ENCODE peak calls at places on chromosomes 3 and 15, in ten cellular contexts. One of them, this sample, is unnamed.

GRCh38 chr3:46675843-46676567 is 17.5 kb downstream of the ALS2CL start:
- DNase-seq in midbrain: peak; percentile 56
- DNase-seq in cardiac muscle cell: no peak
- DNase-seq in activated T-helper 1 cell treated with anti-CD3 and anti-CD28 coated beads, Interleukin-2, amount 50 U/mL, for 16 hours: no peak
- DNase-seq in AG08395: peak; percentile 71
- DNase-seq in NT2/D1: no peak
- DNase-seq in KBM-7: no peak
- DNase-seq in effector memory CD8-positive, alpha-beta T cell: no peak
- DNase-seq in B cell: no peak
- DNase-seq in mucosa of gallbladder: no peak
- DNase-seq in this sample: no peak

GRCh38 chr15:36798366-36798765 is 218.9 kb downstream of the CDIN1 start:
- DNase-seq in midbrain: no peak
- DNase-seq in cardiac muscle cell: peak; percentile 12
- DNase-seq in activated T-helper 1 cell treated with anti-CD3 and anti-CD28 coated beads, Interleukin-2, amount 50 U/mL, for 16 hours: no peak
- DNase-seq in AG08395: peak; percentile 60
- DNase-seq in NT2/D1: no peak
- DNase-seq in KBM-7: no peak
- DNase-seq in effector memory CD8-positive, alpha-beta T cell: no peak
- DNase-seq in B cell: no peak
- DNase-seq in mucosa of gallbladder: no peak
- DNase-seq in this sample: no peak

GRCh38 chr3:126479642-126480041 is 4.0 kb upstream of the ZXDC start:
- DNase-seq in midbrain: no peak
- DNase-seq in cardiac muscle cell: no peak
- DNase-seq in activated T-helper 1 cell treated with anti-CD3 and anti-CD28 coated beads, Interleukin-2, amount 50 U/mL, for 16 hours: no peak
- DNase-seq in AG08395: no peak
- DNase-seq in NT2/D1: no peak
- DNase-seq in KBM-7: no peak
- DNase-seq in effector memory CD8-positive, alpha-beta T cell: no peak
- DNase-seq in B cell: no peak
- DNase-seq in mucosa of gallbladder: no peak
- DNase-seq in this sample: no peak

GRCh38 chr15:52780172-52780980 is 9.8 kb downstream of the ONECUT1 start:
- DNase-seq in midbrain: peak; percentile 72
- DNase-seq in cardiac muscle cell: peak; percentile 62
- DNase-seq in activated T-helper 1 cell treated with anti-CD3 and anti-CD28 coated beads, Interleukin-2, amount 50 U/mL, for 16 hours: peak; percentile 31
- DNase-seq in AG08395: peak; percentile 75
- DNase-seq in NT2/D1: no peak
- DNase-seq in KBM-7: peak; percentile 88
- DNase-seq in effector memory CD8-positive, alpha-beta T cell: peak; percentile 56
- DNase-seq in B cell: peak; percentile 67
- DNase-seq in mucosa of gallbladder: peak; percentile 83
- DNase-seq in this sample: peak; percentile 26

GRCh38 chr3:40476478-40477470 is at the start of gene ZNF619:
- DNase-seq in midbrain: peak; percentile 63
- DNase-seq in cardiac muscle cell: peak; percentile 80
- DNase-seq in activated T-helper 1 cell treated with anti-CD3 and anti-CD28 coated beads, Interleukin-2, amount 50 U/mL, for 16 hours: peak; percentile 32
- DNase-seq in AG08395: peak; percentile 86
- DNase-seq in NT2/D1: no peak
- DNase-seq in KBM-7: peak; percentile 78
- DNase-seq in effector memory CD8-positive, alpha-beta T cell: peak; percentile 60
- DNase-seq in B cell: peak; percentile 75
- DNase-seq in mucosa of gallbladder: peak; percentile 62
- DNase-seq in this sample: peak; percentile 37

GRCh38 chr15:53693729-53694533 is 65.5 kb downstream of the WDR72 start:
- DNase-seq in midbrain: peak; percentile 3
- DNase-seq in cardiac muscle cell: no peak
- DNase-seq in activated T-helper 1 cell treated with anti-CD3 and anti-CD28 coated beads, Interleukin-2, amount 50 U/mL, for 16 hours: no peak
- DNase-seq in AG08395: no peak
- DNase-seq in NT2/D1: no peak
- DNase-seq in KBM-7: no peak
- DNase-seq in effector memory CD8-positive, alpha-beta T cell: no peak
- DNase-seq in B cell: no peak
- DNase-seq in mucosa of gallbladder: peak; percentile 81
- DNase-seq in this sample: no peak

GRCh38 chr3:36317915-36318314 is 62.4 kb upstream of the STAC start:
- DNase-seq in midbrain: no peak
- DNase-seq in cardiac muscle cell: no peak
- DNase-seq in activated T-helper 1 cell treated with anti-CD3 and anti-CD28 coated beads, Interleukin-2, amount 50 U/mL, for 16 hours: no peak
- DNase-seq in AG08395: no peak
- DNase-seq in NT2/D1: no peak
- DNase-seq in KBM-7: no peak
- DNase-seq in effector memory CD8-positive, alpha-beta T cell: no peak
- DNase-seq in B cell: no peak
- DNase-seq in mucosa of gallbladder: no peak
- DNase-seq in this sample: no peak

GRCh38 chr15:68818671-68819450 is 1.8 kb downstream of the ANP32A start:
- DNase-seq in midbrain: no peak
- DNase-seq in cardiac muscle cell: peak; percentile 54
- DNase-seq in activated T-helper 1 cell treated with anti-CD3 and anti-CD28 coated beads, Interleukin-2, amount 50 U/mL, for 16 hours: peak; percentile 8
- DNase-seq in AG08395: peak; percentile 10
- DNase-seq in NT2/D1: peak; percentile 38
- DNase-seq in KBM-7: peak; percentile 97
- DNase-seq in effector memory CD8-positive, alpha-beta T cell: no peak
- DNase-seq in B cell: peak; percentile 67
- DNase-seq in mucosa of gallbladder: peak; percentile 48
- DNase-seq in this sample: no peak

GRCh38 chr15:91422704-91423254 is 322.7 kb downstream of the SV2B start:
- DNase-seq in midbrain: no peak
- DNase-seq in cardiac muscle cell: no peak
- DNase-seq in activated T-helper 1 cell treated with anti-CD3 and anti-CD28 coated beads, Interleukin-2, amount 50 U/mL, for 16 hours: no peak
- DNase-seq in AG08395: no peak
- DNase-seq in NT2/D1: peak; percentile 66
- DNase-seq in KBM-7: no peak
- DNase-seq in effector memory CD8-positive, alpha-beta T cell: no peak
- DNase-seq in B cell: no peak
- DNase-seq in mucosa of gallbladder: no peak
- DNase-seq in this sample: no peak

GRCh38 chr3:98731720-98732238 is 31.4 kb upstream of the ST3GAL6 start:
- DNase-seq in midbrain: no peak
- DNase-seq in cardiac muscle cell: no peak
- DNase-seq in activated T-helper 1 cell treated with anti-CD3 and anti-CD28 coated beads, Interleukin-2, amount 50 U/mL, for 16 hours: no peak
- DNase-seq in AG08395: no peak
- DNase-seq in NT2/D1: no peak
- DNase-seq in KBM-7: no peak
- DNase-seq in effector memory CD8-positive, alpha-beta T cell: no peak
- DNase-seq in B cell: no peak
- DNase-seq in mucosa of gallbladder: no peak
- DNase-seq in this sample: no peak

GRCh38 chr15:81271761-81272644 is 51.9 kb downstream of the STARD5 start:
- DNase-seq in midbrain: no peak
- DNase-seq in cardiac muscle cell: no peak
- DNase-seq in activated T-helper 1 cell treated with anti-CD3 and anti-CD28 coated beads, Interleukin-2, amount 50 U/mL, for 16 hours: no peak
- DNase-seq in AG08395: no peak
- DNase-seq in NT2/D1: no peak
- DNase-seq in KBM-7: no peak
- DNase-seq in effector memory CD8-positive, alpha-beta T cell: no peak
- DNase-seq in B cell: no peak
- DNase-seq in mucosa of gallbladder: no peak
- DNase-seq in this sample: no peak

GRCh38 chr3:14701676-14702075 is 26.7 kb downstream of the C3orf20 start:
- DNase-seq in midbrain: no peak
- DNase-seq in cardiac muscle cell: no peak
- DNase-seq in activated T-helper 1 cell treated with anti-CD3 and anti-CD28 coated beads, Interleukin-2, amount 50 U/mL, for 16 hours: no peak
- DNase-seq in AG08395: no peak
- DNase-seq in NT2/D1: no peak
- DNase-seq in KBM-7: no peak
- DNase-seq in effector memory CD8-positive, alpha-beta T cell: no peak
- DNase-seq in B cell: no peak
- DNase-seq in mucosa of gallbladder: no peak
- DNase-seq in this sample: no peak

GRCh38 chr15:68693071-68693470 is 114.3 kb downstream of the CORO2B start:
- DNase-seq in midbrain: no peak
- DNase-seq in cardiac muscle cell: peak; percentile 32
- DNase-seq in activated T-helper 1 cell treated with anti-CD3 and anti-CD28 coated beads, Interleukin-2, amount 50 U/mL, for 16 hours: no peak
- DNase-seq in AG08395: peak; percentile 67
- DNase-seq in NT2/D1: no peak
- DNase-seq in KBM-7: peak; percentile 62
- DNase-seq in effector memory CD8-positive, alpha-beta T cell: no peak
- DNase-seq in B cell: no peak
- DNase-seq in mucosa of gallbladder: no peak
- DNase-seq in this sample: no peak

GRCh38 chr3:179688847-179689246 is 36.0 kb downstream of the USP13 start:
- DNase-seq in midbrain: no peak
- DNase-seq in cardiac muscle cell: no peak
- DNase-seq in activated T-helper 1 cell treated with anti-CD3 and anti-CD28 coated beads, Interleukin-2, amount 50 U/mL, for 16 hours: no peak
- DNase-seq in AG08395: peak; percentile 33
- DNase-seq in NT2/D1: no peak
- DNase-seq in KBM-7: no peak
- DNase-seq in effector memory CD8-positive, alpha-beta T cell: no peak
- DNase-seq in B cell: no peak
- DNase-seq in mucosa of gallbladder: no peak
- DNase-seq in this sample: no peak

GRCh38 chr15:49832421-49832980 is 211.7 kb downstream of the DTWD1 start:
- DNase-seq in midbrain: no peak
- DNase-seq in cardiac muscle cell: no peak
- DNase-seq in activated T-helper 1 cell treated with anti-CD3 and anti-CD28 coated beads, Interleukin-2, amount 50 U/mL, for 16 hours: no peak
- DNase-seq in AG08395: no peak
- DNase-seq in NT2/D1: no peak
- DNase-seq in KBM-7: no peak
- DNase-seq in effector memory CD8-positive, alpha-beta T cell: no peak
- DNase-seq in B cell: no peak
- DNase-seq in mucosa of gallbladder: peak; percentile 45
- DNase-seq in this sample: no peak

GRCh38 chr3:99706410-99706809 is 68.0 kb downstream of the COL8A1 start:
- DNase-seq in midbrain: no peak
- DNase-seq in cardiac muscle cell: peak; percentile 42
- DNase-seq in activated T-helper 1 cell treated with anti-CD3 and anti-CD28 coated beads, Interleukin-2, amount 50 U/mL, for 16 hours: no peak
- DNase-seq in AG08395: no peak
- DNase-seq in NT2/D1: no peak
- DNase-seq in KBM-7: no peak
- DNase-seq in effector memory CD8-positive, alpha-beta T cell: no peak
- DNase-seq in B cell: no peak
- DNase-seq in mucosa of gallbladder: no peak
- DNase-seq in this sample: no peak

GRCh38 chr15:98745179-98745578 is 96.8 kb downstream of the IGF1R start:
- DNase-seq in midbrain: no peak
- DNase-seq in cardiac muscle cell: no peak
- DNase-seq in activated T-helper 1 cell treated with anti-CD3 and anti-CD28 coated beads, Interleukin-2, amount 50 U/mL, for 16 hours: no peak
- DNase-seq in AG08395: no peak
- DNase-seq in NT2/D1: no peak
- DNase-seq in KBM-7: no peak
- DNase-seq in effector memory CD8-positive, alpha-beta T cell: no peak
- DNase-seq in B cell: no peak
- DNase-seq in mucosa of gallbladder: no peak
- DNase-seq in this sample: no peak

GRCh38 chr15:68210821-68211655 is 5.9 kb upstream of the CALML4 start:
- DNase-seq in midbrain: peak; percentile 87
- DNase-seq in cardiac muscle cell: peak; percentile 68
- DNase-seq in activated T-helper 1 cell treated with anti-CD3 and anti-CD28 coated beads, Interleukin-2, amount 50 U/mL, for 16 hours: peak; percentile 24
- DNase-seq in AG08395: peak; percentile 76
- DNase-seq in NT2/D1: peak; percentile 42
- DNase-seq in KBM-7: peak; percentile 69
- DNase-seq in effector memory CD8-positive, alpha-beta T cell: peak; percentile 42
- DNase-seq in B cell: no peak
- DNase-seq in mucosa of gallbladder: peak; percentile 46
- DNase-seq in this sample: no peak

GRCh38 chr15:51227967-51228783 is 110.2 kb downstream of the CYP19A1 start:
- DNase-seq in midbrain: no peak
- DNase-seq in cardiac muscle cell: peak; percentile 83
- DNase-seq in activated T-helper 1 cell treated with anti-CD3 and anti-CD28 coated beads, Interleukin-2, amount 50 U/mL, for 16 hours: no peak
- DNase-seq in AG08395: peak; percentile 93
- DNase-seq in NT2/D1: peak; percentile 32
- DNase-seq in KBM-7: peak; percentile 37
- DNase-seq in effector memory CD8-positive, alpha-beta T cell: no peak
- DNase-seq in B cell: no peak
- DNase-seq in mucosa of gallbladder: no peak
- DNase-seq in this sample: peak; percentile 71

GRCh38 chr3:139906441-139906840 is 28.5 kb upstream of the CLSTN2 start:
- DNase-seq in midbrain: no peak
- DNase-seq in cardiac muscle cell: peak; percentile 2
- DNase-seq in activated T-helper 1 cell treated with anti-CD3 and anti-CD28 coated beads, Interleukin-2, amount 50 U/mL, for 16 hours: no peak
- DNase-seq in AG08395: peak; percentile 7
- DNase-seq in NT2/D1: peak; percentile 80
- DNase-seq in KBM-7: no peak
- DNase-seq in effector memory CD8-positive, alpha-beta T cell: no peak
- DNase-seq in B cell: no peak
- DNase-seq in mucosa of gallbladder: no peak
- DNase-seq in this sample: no peak

GRCh38 chr3:61547625-61548024 is 13.7 kb upstream of the PTPRG start:
- DNase-seq in midbrain: no peak
- DNase-seq in cardiac muscle cell: no peak
- DNase-seq in activated T-helper 1 cell treated with anti-CD3 and anti-CD28 coated beads, Interleukin-2, amount 50 U/mL, for 16 hours: no peak
- DNase-seq in AG08395: no peak
- DNase-seq in NT2/D1: no peak
- DNase-seq in KBM-7: no peak
- DNase-seq in effector memory CD8-positive, alpha-beta T cell: no peak
- DNase-seq in B cell: no peak
- DNase-seq in mucosa of gallbladder: no peak
- DNase-seq in this sample: no peak

GRCh38 chr15:89165677-89166076 is 55.7 kb downstream of the RLBP1 start:
- DNase-seq in midbrain: no peak
- DNase-seq in cardiac muscle cell: peak; percentile 43
- DNase-seq in activated T-helper 1 cell treated with anti-CD3 and anti-CD28 coated beads, Interleukin-2, amount 50 U/mL, for 16 hours: no peak
- DNase-seq in AG08395: no peak
- DNase-seq in NT2/D1: no peak
- DNase-seq in KBM-7: no peak
- DNase-seq in effector memory CD8-positive, alpha-beta T cell: no peak
- DNase-seq in B cell: no peak
- DNase-seq in mucosa of gallbladder: no peak
- DNase-seq in this sample: no peak

GRCh38 chr3:8423307-8423706 is 78.3 kb upstream of the LMCD1 start:
- DNase-seq in midbrain: no peak
- DNase-seq in cardiac muscle cell: no peak
- DNase-seq in activated T-helper 1 cell treated with anti-CD3 and anti-CD28 coated beads, Interleukin-2, amount 50 U/mL, for 16 hours: no peak
- DNase-seq in AG08395: no peak
- DNase-seq in NT2/D1: no peak
- DNase-seq in KBM-7: no peak
- DNase-seq in effector memory CD8-positive, alpha-beta T cell: no peak
- DNase-seq in B cell: no peak
- DNase-seq in mucosa of gallbladder: no peak
- DNase-seq in this sample: no peak

GRCh38 chr3:141681390-141681780 is 56.7 kb upstream of the RNF7 start:
- DNase-seq in midbrain: no peak
- DNase-seq in cardiac muscle cell: no peak
- DNase-seq in activated T-helper 1 cell treated with anti-CD3 and anti-CD28 coated beads, Interleukin-2, amount 50 U/mL, for 16 hours: no peak
- DNase-seq in AG08395: no peak
- DNase-seq in NT2/D1: no peak
- DNase-seq in KBM-7: no peak
- DNase-seq in effector memory CD8-positive, alpha-beta T cell: no peak
- DNase-seq in B cell: no peak
- DNase-seq in mucosa of gallbladder: no peak
- DNase-seq in this sample: no peak

GRCh38 chr3:15107075-15107947 is 8.4 kb upstream of the RBSN start:
- DNase-seq in midbrain: no peak
- DNase-seq in cardiac muscle cell: no peak
- DNase-seq in activated T-helper 1 cell treated with anti-CD3 and anti-CD28 coated beads, Interleukin-2, amount 50 U/mL, for 16 hours: no peak
- DNase-seq in AG08395: no peak
- DNase-seq in NT2/D1: no peak
- DNase-seq in KBM-7: no peak
- DNase-seq in effector memory CD8-positive, alpha-beta T cell: no peak
- DNase-seq in B cell: no peak
- DNase-seq in mucosa of gallbladder: no peak
- DNase-seq in this sample: no peak

GRCh38 chr15:42137461-42138261 is 18.8 kb downstream of the PLA2G4F start:
- DNase-seq in midbrain: peak; percentile 61
- DNase-seq in cardiac muscle cell: peak; percentile 67
- DNase-seq in activated T-helper 1 cell treated with anti-CD3 and anti-CD28 coated beads, Interleukin-2, amount 50 U/mL, for 16 hours: no peak
- DNase-seq in AG08395: peak; percentile 74
- DNase-seq in NT2/D1: no peak
- DNase-seq in KBM-7: peak; percentile 61
- DNase-seq in effector memory CD8-positive, alpha-beta T cell: no peak
- DNase-seq in B cell: no peak
- DNase-seq in mucosa of gallbladder: no peak
- DNase-seq in this sample: peak; percentile 24